ENCODE peak calls at places on chromosomes 2 and 18, in four cellular contexts. One of them, this sample, is unnamed.

GRCh38 chr2:135870571-135870970 is 5.7 kb downstream of the MCM6 start:
- DNase-seq in myocyte: no peak
- DNase-seq in M059J: no peak
- DNase-seq in AG08396: no peak
- DNase-seq in this sample: no peak

GRCh38 chr2:28463893-28464292 is 32.0 kb upstream of the PLB1 start:
- DNase-seq in M059J: no peak
- DNase-seq in myocyte: no peak
- DNase-seq in AG08396: no peak
- DNase-seq in this sample: no peak

GRCh38 chr2:220044383-220044782 is 417.0 kb downstream of the SLC4A3 start:
- DNase-seq in myocyte: no peak
- DNase-seq in AG08396: no peak
- DNase-seq in M059J: no peak
- DNase-seq in this sample: no peak

GRCh38 chr2:119240311-119241204 is 16.9 kb downstream of the STEAP3 start:
- DNase-seq in AG08396: peak; percentile 87
- DNase-seq in M059J: peak; percentile 90
- DNase-seq in myocyte: peak; percentile 99
- DNase-seq in this sample: no peak

GRCh38 chr2:9971105-9971818 is 19.8 kb downstream of the GRHL1 start:
- DNase-seq in M059J: no peak
- DNase-seq in myocyte: no peak
- DNase-seq in AG08396: no peak
- DNase-seq in this sample: no peak

GRCh38 chr2:192413812-192414424 is 219.2 kb upstream of the TMEFF2 start:
- DNase-seq in AG08396: no peak
- DNase-seq in myocyte: no peak
- DNase-seq in M059J: no peak
- DNase-seq in this sample: no peak

GRCh38 chr2:219595250-219595649 is 2.4 kb upstream of the STK11IP start:
- DNase-seq in myocyte: no peak
- DNase-seq in M059J: no peak
- DNase-seq in AG08396: no peak
- DNase-seq in this sample: no peak

GRCh38 chr2:1886405-1886992 is 142.2 kb upstream of the PXDN start:
- DNase-seq in M059J: peak; percentile 44
- DNase-seq in AG08396: peak; percentile 79
- DNase-seq in myocyte: peak; percentile 62
- DNase-seq in this sample: peak; percentile 25

GRCh38 chr18:80009661-80010550 is 21.5 kb upstream of the TXNL4A start:
- DNase-seq in AG08396: peak; percentile 93
- DNase-seq in myocyte: peak; percentile 99
- DNase-seq in M059J: peak; percentile 99
- DNase-seq in this sample: peak; percentile 98

GRCh38 chr2:205650450-205650849 is 31.9 kb upstream of the NRP2 start:
- DNase-seq in M059J: peak; percentile 70
- DNase-seq in myocyte: no peak
- DNase-seq in AG08396: peak; percentile 18
- DNase-seq in this sample: no peak

GRCh38 chr2:85504434-85505261 is 34.3 kb upstream of the MAT2A start:
- DNase-seq in AG08396: peak; percentile 75
- DNase-seq in myocyte: peak; percentile 99
- DNase-seq in M059J: peak; percentile 99
- DNase-seq in this sample: peak; percentile 99

GRCh38 chr2:128342550-128342949 is 23.9 kb upstream of the HS6ST1 start:
- DNase-seq in myocyte: no peak
- DNase-seq in M059J: peak; percentile 37
- DNase-seq in AG08396: no peak
- DNase-seq in this sample: no peak

GRCh38 chr2:119692310-119692709 is 13.3 kb downstream of the TMEM177 start:
- DNase-seq in M059J: no peak
- DNase-seq in myocyte: no peak
- DNase-seq in AG08396: no peak
- DNase-seq in this sample: no peak

GRCh38 chr2:229489016-229489415 is 217.9 kb upstream of the PID1 start:
- DNase-seq in M059J: peak; percentile 98
- DNase-seq in AG08396: no peak
- DNase-seq in myocyte: peak; percentile 99
- DNase-seq in this sample: peak; percentile 39

GRCh38 chr18:50287028-50287440 is 458 bp downstream of the CXXC1 start:
- DNase-seq in AG08396: no peak
- DNase-seq in myocyte: no peak
- DNase-seq in M059J: no peak
- DNase-seq in this sample: no peak

GRCh38 chr2:228180126-228181097 is 1.1 kb downstream of the SPHKAP start:
- DNase-seq in myocyte: no peak
- DNase-seq in M059J: peak; percentile 2
- DNase-seq in AG08396: no peak
- DNase-seq in this sample: no peak

GRCh38 chr2:230765611-230766300 is 53.1 kb downstream of the CAB39 start:
- DNase-seq in M059J: no peak
- DNase-seq in myocyte: no peak
- DNase-seq in AG08396: no peak
- DNase-seq in this sample: no peak

GRCh38 chr2:45918816-45919655 is 267.6 kb downstream of the PRKCE start:
- DNase-seq in M059J: no peak
- DNase-seq in AG08396: no peak
- DNase-seq in myocyte: no peak
- DNase-seq in this sample: no peak

GRCh38 chr2:166419616-166419934 is 43.8 kb upstream of the SCN9A start:
- DNase-seq in M059J: peak; percentile 40
- DNase-seq in myocyte: peak; percentile 52
- DNase-seq in AG08396: peak; percentile 11
- DNase-seq in this sample: peak; percentile 20

GRCh38 chr2:100786297-100786658 is 33.7 kb upstream of the NPAS2 start:
- DNase-seq in AG08396: peak; percentile 72
- DNase-seq in M059J: peak; percentile 94
- DNase-seq in myocyte: peak; percentile 84
- DNase-seq in this sample: peak; percentile 75

GRCh38 chr2:111250448-111251030 is 129.8 kb downstream of the BCL2L11 start:
- DNase-seq in myocyte: peak; percentile 59
- DNase-seq in AG08396: no peak
- DNase-seq in M059J: no peak
- DNase-seq in this sample: no peak

GRCh38 chr2:238060096-238060541 is 682 bp upstream of the SCLY start:
- DNase-seq in myocyte: no peak
- DNase-seq in M059J: peak; percentile 15
- DNase-seq in AG08396: peak; percentile 32
- DNase-seq in this sample: no peak

GRCh38 chr2:219457784-219458369 is 23.2 kb downstream of the SPEG start:
- DNase-seq in AG08396: no peak
- DNase-seq in M059J: peak; percentile 22
- DNase-seq in myocyte: peak; percentile 59
- DNase-seq in this sample: no peak

GRCh38 chr2:25014631-25015030 is 27.2 kb upstream of the EFR3B start:
- DNase-seq in AG08396: no peak
- DNase-seq in M059J: no peak
- DNase-seq in myocyte: no peak
- DNase-seq in this sample: no peak

GRCh38 chr2:155830817-155831579 is 501.5 kb downstream of the NR4A2 start:
- DNase-seq in M059J: no peak
- DNase-seq in myocyte: no peak
- DNase-seq in AG08396: no peak
- DNase-seq in this sample: peak; percentile 6

GRCh38 chr2:423479-423878 is 135.6 kb upstream of the ALKAL2 start:
- DNase-seq in AG08396: no peak
- DNase-seq in M059J: peak; percentile 12
- DNase-seq in myocyte: no peak
- DNase-seq in this sample: no peak

GRCh38 chr2:189407161-189407943 is 33.9 kb upstream of the WDR75 start:
- DNase-seq in myocyte: peak; percentile 45
- DNase-seq in M059J: peak; percentile 66
- DNase-seq in AG08396: peak; percentile 26
- DNase-seq in this sample: peak; percentile 62

GRCh38 chr2:177724398-177725287 is 332.1 kb downstream of the AGPS start:
- DNase-seq in M059J: peak; percentile 41
- DNase-seq in myocyte: peak; percentile 66
- DNase-seq in AG08396: peak; percentile 68
- DNase-seq in this sample: peak; percentile 18

GRCh38 chr2:46554381-46554780 is 75.0 kb downstream of the TMEM247 start:
- DNase-seq in AG08396: no peak
- DNase-seq in M059J: no peak
- DNase-seq in myocyte: no peak
- DNase-seq in this sample: no peak

GRCh38 chr2:142974288-142975024 is 97.0 kb downstream of the KYNU start:
- DNase-seq in myocyte: no peak
- DNase-seq in M059J: peak; percentile 65
- DNase-seq in AG08396: no peak
- DNase-seq in this sample: peak; percentile 21

GRCh38 chr18:45449761-45450227 is 165.5 kb upstream of the SLC14A2 start:
- DNase-seq in myocyte: peak; percentile 62
- DNase-seq in AG08396: peak; percentile 26
- DNase-seq in M059J: no peak
- DNase-seq in this sample: peak; percentile 69

GRCh38 chr2:136032817-136033216 is 47.4 kb upstream of the DARS1 start:
- DNase-seq in M059J: no peak
- DNase-seq in AG08396: no peak
- DNase-seq in myocyte: no peak
- DNase-seq in this sample: no peak

GRCh38 chr2:96832751-96833507 is 10.9 kb downstream of the ANKRD23 start:
- DNase-seq in myocyte: peak; percentile 87
- DNase-seq in AG08396: peak; percentile 74
- DNase-seq in M059J: peak; percentile 9
- DNase-seq in this sample: no peak

GRCh38 chr18:74661008-74661407 is 63.3 kb downstream of the ZNF407 start:
- DNase-seq in myocyte: no peak
- DNase-seq in M059J: no peak
- DNase-seq in AG08396: no peak
- DNase-seq in this sample: no peak

GRCh38 chr2:158586491-158586890 is 129.7 kb downstream of the PKP4 start:
- DNase-seq in myocyte: no peak
- DNase-seq in AG08396: peak; percentile 49
- DNase-seq in M059J: peak; percentile 48
- DNase-seq in this sample: peak; percentile 26

GRCh38 chr2:231308631-231309414 is 86.7 kb upstream of the B3GNT7 start:
- DNase-seq in AG08396: peak; percentile 51
- DNase-seq in M059J: peak; percentile 90
- DNase-seq in myocyte: no peak
- DNase-seq in this sample: peak; percentile 28